ENCODE peak calls at places on chromosomes 12 and 14, in four cellular contexts. One of them, this sample, is unnamed.

GRCh38 chr14:51660720-51661119 is 9.0 kb downstream of the FRMD6 start:
- ATAC-seq in A549: no peak
- ATAC-seq in activated naive CD8-positive, alpha-beta T cell treated with anti-CD3 and anti-CD28 coated beads, Interleukin-2, amount 50 U/mL, for 24 hours: no peak
- ATAC-seq in psoas muscle: no peak
- ATAC-seq in this sample: peak; percentile 4

GRCh38 chr14:106083082-106083481 is 556.7 kb downstream of the TMEM121 start:
- ATAC-seq in psoas muscle: no peak
- ATAC-seq in activated naive CD8-positive, alpha-beta T cell treated with anti-CD3 and anti-CD28 coated beads, Interleukin-2, amount 50 U/mL, for 24 hours: no peak
- ATAC-seq in A549: no peak
- ATAC-seq in this sample: no peak

GRCh38 chr14:55077155-55077554 is 25.7 kb downstream of the MAPK1IP1L start:
- ATAC-seq in A549: peak; percentile 61
- ATAC-seq in psoas muscle: no peak
- ATAC-seq in activated naive CD8-positive, alpha-beta T cell treated with anti-CD3 and anti-CD28 coated beads, Interleukin-2, amount 50 U/mL, for 24 hours: peak; percentile 66
- ATAC-seq in this sample: peak; percentile 6

GRCh38 chr12:8687846-8688601 is 9.8 kb upstream of the RIMKLB start:
- ATAC-seq in psoas muscle: peak; percentile 70
- ATAC-seq in A549: peak; percentile 97
- ATAC-seq in activated naive CD8-positive, alpha-beta T cell treated with anti-CD3 and anti-CD28 coated beads, Interleukin-2, amount 50 U/mL, for 24 hours: no peak
- ATAC-seq in this sample: peak; percentile 96

GRCh38 chr12:1878214-1878613 is 40.2 kb downstream of the CACNA2D4 start:
- ATAC-seq in activated naive CD8-positive, alpha-beta T cell treated with anti-CD3 and anti-CD28 coated beads, Interleukin-2, amount 50 U/mL, for 24 hours: no peak
- ATAC-seq in psoas muscle: no peak
- ATAC-seq in A549: no peak
- ATAC-seq in this sample: no peak

GRCh38 chr12:50283924-50284236 is 560 bp upstream of the LIMA1 start:
- ATAC-seq in A549: peak; percentile 47
- ATAC-seq in psoas muscle: peak; percentile 51
- ATAC-seq in activated naive CD8-positive, alpha-beta T cell treated with anti-CD3 and anti-CD28 coated beads, Interleukin-2, amount 50 U/mL, for 24 hours: no peak
- ATAC-seq in this sample: peak; percentile 50

GRCh38 chr14:97410667-97411286 is 613.6 kb downstream of the VRK1 start:
- ATAC-seq in psoas muscle: no peak
- ATAC-seq in A549: no peak
- ATAC-seq in activated naive CD8-positive, alpha-beta T cell treated with anti-CD3 and anti-CD28 coated beads, Interleukin-2, amount 50 U/mL, for 24 hours: no peak
- ATAC-seq in this sample: no peak

GRCh38 chr12:98741229-98741614 is 96.1 kb downstream of the APAF1 start:
- ATAC-seq in activated naive CD8-positive, alpha-beta T cell treated with anti-CD3 and anti-CD28 coated beads, Interleukin-2, amount 50 U/mL, for 24 hours: peak; percentile 76
- ATAC-seq in psoas muscle: no peak
- ATAC-seq in A549: no peak
- ATAC-seq in this sample: no peak

GRCh38 chr12:52087961-52088820 is 8.7 kb downstream of the SMIM41 start:
- ATAC-seq in A549: no peak
- ATAC-seq in psoas muscle: peak; percentile 47
- ATAC-seq in activated naive CD8-positive, alpha-beta T cell treated with anti-CD3 and anti-CD28 coated beads, Interleukin-2, amount 50 U/mL, for 24 hours: no peak
- ATAC-seq in this sample: no peak

GRCh38 chr14:100683578-100683977 is 43.1 kb upstream of the DLK1 start:
- ATAC-seq in A549: no peak
- ATAC-seq in psoas muscle: no peak
- ATAC-seq in activated naive CD8-positive, alpha-beta T cell treated with anti-CD3 and anti-CD28 coated beads, Interleukin-2, amount 50 U/mL, for 24 hours: no peak
- ATAC-seq in this sample: no peak

GRCh38 chr12:911191-911826 is 38.2 kb downstream of the RAD52 start:
- ATAC-seq in A549: no peak
- ATAC-seq in activated naive CD8-positive, alpha-beta T cell treated with anti-CD3 and anti-CD28 coated beads, Interleukin-2, amount 50 U/mL, for 24 hours: no peak
- ATAC-seq in psoas muscle: no peak
- ATAC-seq in this sample: no peak

GRCh38 chr14:61217516-61217915 is 63.6 kb downstream of the TMEM30B start:
- ATAC-seq in A549: no peak
- ATAC-seq in activated naive CD8-positive, alpha-beta T cell treated with anti-CD3 and anti-CD28 coated beads, Interleukin-2, amount 50 U/mL, for 24 hours: no peak
- ATAC-seq in psoas muscle: no peak
- ATAC-seq in this sample: no peak

GRCh38 chr14:90274808-90275454 is 18.6 kb downstream of the PSMC1 start:
- ATAC-seq in activated naive CD8-positive, alpha-beta T cell treated with anti-CD3 and anti-CD28 coated beads, Interleukin-2, amount 50 U/mL, for 24 hours: peak; percentile 53
- ATAC-seq in psoas muscle: no peak
- ATAC-seq in A549: peak; percentile 8
- ATAC-seq in this sample: peak; percentile 67

GRCh38 chr14:103693514-103693913 is 21.7 kb downstream of the XRCC3 start:
- ATAC-seq in activated naive CD8-positive, alpha-beta T cell treated with anti-CD3 and anti-CD28 coated beads, Interleukin-2, amount 50 U/mL, for 24 hours: no peak
- ATAC-seq in A549: no peak
- ATAC-seq in psoas muscle: peak; percentile 67
- ATAC-seq in this sample: no peak

GRCh38 chr14:61374284-61374683 is 52.9 kb downstream of the PRKCH start:
- ATAC-seq in activated naive CD8-positive, alpha-beta T cell treated with anti-CD3 and anti-CD28 coated beads, Interleukin-2, amount 50 U/mL, for 24 hours: no peak
- ATAC-seq in psoas muscle: no peak
- ATAC-seq in A549: no peak
- ATAC-seq in this sample: no peak

GRCh38 chr12:49201595-49202295 is 12.9 kb upstream of the TUBA1A start:
- ATAC-seq in psoas muscle: peak; percentile 40
- ATAC-seq in A549: peak; percentile 81
- ATAC-seq in activated naive CD8-positive, alpha-beta T cell treated with anti-CD3 and anti-CD28 coated beads, Interleukin-2, amount 50 U/mL, for 24 hours: peak; percentile 20
- ATAC-seq in this sample: peak; percentile 85

GRCh38 chr12:79547735-79548347 is 142.9 kb downstream of the PAWR start:
- ATAC-seq in A549: peak; percentile 75
- ATAC-seq in activated naive CD8-positive, alpha-beta T cell treated with anti-CD3 and anti-CD28 coated beads, Interleukin-2, amount 50 U/mL, for 24 hours: no peak
- ATAC-seq in psoas muscle: no peak
- ATAC-seq in this sample: peak; percentile 91

GRCh38 chr12:79420146-79420618 is 270.6 kb downstream of the PAWR start:
- ATAC-seq in A549: peak; percentile 69
- ATAC-seq in psoas muscle: no peak
- ATAC-seq in activated naive CD8-positive, alpha-beta T cell treated with anti-CD3 and anti-CD28 coated beads, Interleukin-2, amount 50 U/mL, for 24 hours: no peak
- ATAC-seq in this sample: peak; percentile 73

GRCh38 chr14:100389497-100390104 is 66.5 kb downstream of the SLC25A47 start:
- ATAC-seq in activated naive CD8-positive, alpha-beta T cell treated with anti-CD3 and anti-CD28 coated beads, Interleukin-2, amount 50 U/mL, for 24 hours: no peak
- ATAC-seq in psoas muscle: no peak
- ATAC-seq in A549: no peak
- ATAC-seq in this sample: no peak

GRCh38 chr14:89695846-89696245 is 258.7 kb downstream of the EFCAB11 start:
- ATAC-seq in activated naive CD8-positive, alpha-beta T cell treated with anti-CD3 and anti-CD28 coated beads, Interleukin-2, amount 50 U/mL, for 24 hours: no peak
- ATAC-seq in psoas muscle: no peak
- ATAC-seq in A549: no peak
- ATAC-seq in this sample: no peak

GRCh38 chr14:32230695-32231280 is 27.7 kb upstream of the RNU6-8 start:
- ATAC-seq in psoas muscle: no peak
- ATAC-seq in activated naive CD8-positive, alpha-beta T cell treated with anti-CD3 and anti-CD28 coated beads, Interleukin-2, amount 50 U/mL, for 24 hours: no peak
- ATAC-seq in A549: peak; percentile 78
- ATAC-seq in this sample: peak; percentile 74

GRCh38 chr12:7459973-7460372 is 16.0 kb upstream of the CD163L1 start:
- ATAC-seq in psoas muscle: no peak
- ATAC-seq in activated naive CD8-positive, alpha-beta T cell treated with anti-CD3 and anti-CD28 coated beads, Interleukin-2, amount 50 U/mL, for 24 hours: no peak
- ATAC-seq in A549: peak; percentile 55
- ATAC-seq in this sample: no peak

GRCh38 chr14:103232831-103233319 is 101.2 kb upstream of the EIF5 start:
- ATAC-seq in psoas muscle: no peak
- ATAC-seq in activated naive CD8-positive, alpha-beta T cell treated with anti-CD3 and anti-CD28 coated beads, Interleukin-2, amount 50 U/mL, for 24 hours: no peak
- ATAC-seq in A549: peak; percentile 35
- ATAC-seq in this sample: no peak

GRCh38 chr14:41606249-41607118 is at the start of gene LRFN5:
- ATAC-seq in psoas muscle: peak; percentile 66
- ATAC-seq in activated naive CD8-positive, alpha-beta T cell treated with anti-CD3 and anti-CD28 coated beads, Interleukin-2, amount 50 U/mL, for 24 hours: peak; percentile 70
- ATAC-seq in A549: peak; percentile 76
- ATAC-seq in this sample: peak; percentile 71

GRCh38 chr12:124529595-124530276 is 37.7 kb downstream of the NCOR2 start:
- ATAC-seq in activated naive CD8-positive, alpha-beta T cell treated with anti-CD3 and anti-CD28 coated beads, Interleukin-2, amount 50 U/mL, for 24 hours: no peak
- ATAC-seq in psoas muscle: no peak
- ATAC-seq in A549: no peak
- ATAC-seq in this sample: no peak

GRCh38 chr12:44031472-44032185 is 195.7 kb downstream of the TMEM117 start:
- ATAC-seq in A549: no peak
- ATAC-seq in psoas muscle: no peak
- ATAC-seq in activated naive CD8-positive, alpha-beta T cell treated with anti-CD3 and anti-CD28 coated beads, Interleukin-2, amount 50 U/mL, for 24 hours: no peak
- ATAC-seq in this sample: no peak

GRCh38 chr12:3431685-3432084 is 59.3 kb upstream of the PRMT8 start:
- ATAC-seq in psoas muscle: no peak
- ATAC-seq in A549: no peak
- ATAC-seq in activated naive CD8-positive, alpha-beta T cell treated with anti-CD3 and anti-CD28 coated beads, Interleukin-2, amount 50 U/mL, for 24 hours: no peak
- ATAC-seq in this sample: no peak

GRCh38 chr12:25072901-25073645 is 121.9 kb downstream of the DNAI7 start:
- ATAC-seq in activated naive CD8-positive, alpha-beta T cell treated with anti-CD3 and anti-CD28 coated beads, Interleukin-2, amount 50 U/mL, for 24 hours: no peak
- ATAC-seq in psoas muscle: no peak
- ATAC-seq in A549: no peak
- ATAC-seq in this sample: no peak